ENCODE peak calls at places on chromosomes 2 and 18, in four cellular contexts. C is omental fat pad; F is GM03348; X is activated CD4-positive, alpha-beta T cell treated with anti-CD3 and anti-CD28 coated beads, Interleukin-2, amount 50 U/mL, for 4 hours. D is an unnamed sample.

GRCh38 chr2:29314816-29315571 is 199.8 kb downstream of the CLIP4 start:
- DNase-seq in F (no peak), X (peak; percentile 21), C (no peak), D (peak; percentile 89)

GRCh38 chr18:22465859-22466602 is 48.3 kb upstream of the CTAGE1 start:
- DNase-seq in C (no peak), X (no peak), F (peak; percentile 88), D (peak; percentile 94)

GRCh38 chr18:59279193-59279592 is 5.9 kb upstream of the RAX start:
- DNase-seq in X (no peak), F (no peak), C (no peak), D (no peak)

GRCh38 chr2:75108937-75109482 is 90.3 kb downstream of the TACR1 start:
- DNase-seq in F (no peak), X (no peak), C (no peak), D (no peak)

GRCh38 chr18:499351-500229 is 911 bp downstream of the COLEC12 start:
- DNase-seq in X (no peak), C (no peak), F (peak; percentile 76), D (peak; percentile 84)

GRCh38 chr2:176131617-176132396 is 2.3 kb downstream of the HOXD8 start:
- DNase-seq in F (no peak), X (no peak), C (no peak), D (no peak)

GRCh38 chr2:140586379-140586778 is 1544.4 kb downstream of the LRP1B start:
- DNase-seq in X (no peak), F (peak; percentile 4), C (no peak), D (no peak)

GRCh38 chr2:158637357-158637756 is 157.8 kb upstream of the DAPL1 start:
- DNase-seq in C (no peak), X (no peak), F (no peak), D (peak; percentile 26)

GRCh38 chr2:116716444-116716843 is 1098.0 kb upstream of the DDX18 start:
- DNase-seq in C (no peak), X (no peak), F (no peak), D (no peak)

GRCh38 chr18:36176739-36177138 is 10.6 kb upstream of the MOCOS start:
- DNase-seq in F (no peak), X (no peak), C (no peak), D (peak; percentile 86)

GRCh38 chr2:233801357-233802131 is 23.4 kb downstream of the MROH2A start:
- DNase-seq in X (no peak), C (no peak), F (no peak), D (no peak)

GRCh38 chr2:112482309-112483046 is 522 bp downstream of the TTL start:
- DNase-seq in C (no peak), F (peak; percentile 50), X (peak; percentile 14), D (peak; percentile 78)

GRCh38 chr18:79506191-79507075 is 110.7 kb downstream of the NFATC1 start:
- DNase-seq in X (no peak), C (peak; percentile 23), F (peak; percentile 78), D (peak; percentile 65)

GRCh38 chr2:202718614-202719013 is 83.8 kb downstream of the FAM117B start:
- DNase-seq in X (no peak), F (peak; percentile 28), C (no peak), D (peak; percentile 56)

GRCh38 chr18:52046842-52047241 is 293.2 kb upstream of the DCC start:
- DNase-seq in X (no peak), C (no peak), F (no peak), D (no peak)

GRCh38 chr18:11043694-11044093 is 105.7 kb downstream of the PIEZO2 start:
- DNase-seq in C (no peak), X (no peak), F (no peak), D (no peak)